ENCODE peak calls at places on chromosomes 1 and 21, in six cellular contexts. One of them, this sample, is unnamed.

GRCh38 chr1:96130432-96130831 is 591.2 kb upstream of the PTBP2 start:
- DNase-seq in heart right ventricle: no peak
- DNase-seq in adrenal gland: no peak
- DNase-seq in suprapubic skin: no peak
- DNase-seq in ovary: no peak
- DNase-seq in fibroblast of lung: no peak
- DNase-seq in this sample: no peak

GRCh38 chr1:197868751-197869501 is 33.5 kb upstream of the C1orf53 start:
- DNase-seq in suprapubic skin: no peak
- DNase-seq in ovary: no peak
- DNase-seq in fibroblast of lung: peak; percentile 55
- DNase-seq in heart right ventricle: no peak
- DNase-seq in adrenal gland: peak; percentile 40
- DNase-seq in this sample: no peak

GRCh38 chr21:31351438-31351837 is 7.4 kb upstream of the TIAM1 start:
- DNase-seq in adrenal gland: no peak
- DNase-seq in ovary: no peak
- DNase-seq in suprapubic skin: no peak
- DNase-seq in heart right ventricle: no peak
- DNase-seq in fibroblast of lung: peak; percentile 67
- DNase-seq in this sample: no peak

GRCh38 chr21:38140192-38140905 is 116.4 kb upstream of the KCNJ15 start:
- DNase-seq in suprapubic skin: no peak
- DNase-seq in fibroblast of lung: peak; percentile 25
- DNase-seq in heart right ventricle: peak; percentile 42
- DNase-seq in adrenal gland: peak; percentile 62
- DNase-seq in ovary: no peak
- DNase-seq in this sample: no peak

GRCh38 chr21:45736042-45736704 is 92.6 kb downstream of the PCBP3 start:
- DNase-seq in adrenal gland: no peak
- DNase-seq in fibroblast of lung: no peak
- DNase-seq in ovary: no peak
- DNase-seq in suprapubic skin: no peak
- DNase-seq in heart right ventricle: no peak
- DNase-seq in this sample: no peak

GRCh38 chr1:185044981-185045792 is at the start of gene RNF2:
- DNase-seq in heart right ventricle: peak; percentile 85
- DNase-seq in suprapubic skin: peak; percentile 85
- DNase-seq in adrenal gland: peak; percentile 77
- DNase-seq in fibroblast of lung: peak; percentile 80
- DNase-seq in ovary: peak; percentile 83
- DNase-seq in this sample: peak; percentile 35

GRCh38 chr1:220113136-220113695 is 19.3 kb downstream of the IARS2 start:
- DNase-seq in adrenal gland: no peak
- DNase-seq in ovary: no peak
- DNase-seq in suprapubic skin: no peak
- DNase-seq in heart right ventricle: no peak
- DNase-seq in fibroblast of lung: no peak
- DNase-seq in this sample: no peak

GRCh38 chr1:205811660-205812059 is 1.3 kb downstream of the SLC41A1 start:
- DNase-seq in heart right ventricle: peak; percentile 65
- DNase-seq in fibroblast of lung: no peak
- DNase-seq in suprapubic skin: no peak
- DNase-seq in adrenal gland: peak; percentile 66
- DNase-seq in ovary: peak; percentile 35
- DNase-seq in this sample: no peak

GRCh38 chr1:94658221-94658620 is 116.7 kb upstream of the F3 start:
- DNase-seq in fibroblast of lung: peak; percentile 81
- DNase-seq in suprapubic skin: no peak
- DNase-seq in adrenal gland: no peak
- DNase-seq in heart right ventricle: no peak
- DNase-seq in ovary: no peak
- DNase-seq in this sample: no peak

GRCh38 chr1:158999301-159000069 is 10.2 kb upstream of the IFI16 start:
- DNase-seq in ovary: peak; percentile 80
- DNase-seq in suprapubic skin: peak; percentile 93
- DNase-seq in adrenal gland: peak; percentile 85
- DNase-seq in heart right ventricle: peak; percentile 48
- DNase-seq in fibroblast of lung: peak; percentile 94
- DNase-seq in this sample: no peak

GRCh38 chr1:193060938-193061337 is 1.5 kb downstream of the RO60 start:
- DNase-seq in fibroblast of lung: peak; percentile 27
- DNase-seq in adrenal gland: no peak
- DNase-seq in heart right ventricle: no peak
- DNase-seq in suprapubic skin: no peak
- DNase-seq in ovary: no peak
- DNase-seq in this sample: no peak

GRCh38 chr1:38029725-38030511 is 16.7 kb downstream of the POU3F1 start:
- DNase-seq in suprapubic skin: no peak
- DNase-seq in adrenal gland: peak; percentile 86
- DNase-seq in ovary: peak; percentile 46
- DNase-seq in fibroblast of lung: peak; percentile 78
- DNase-seq in heart right ventricle: peak; percentile 30
- DNase-seq in this sample: no peak

GRCh38 chr1:5994713-5995621 is 2.7 kb upstream of the NPHP4 start:
- DNase-seq in adrenal gland: no peak
- DNase-seq in ovary: no peak
- DNase-seq in suprapubic skin: no peak
- DNase-seq in heart right ventricle: peak; percentile 17
- DNase-seq in fibroblast of lung: no peak
- DNase-seq in this sample: no peak

GRCh38 chr1:181036107-181036843 is 2.5 kb downstream of the MR1 start:
- DNase-seq in ovary: no peak
- DNase-seq in heart right ventricle: no peak
- DNase-seq in adrenal gland: no peak
- DNase-seq in suprapubic skin: no peak
- DNase-seq in fibroblast of lung: no peak
- DNase-seq in this sample: no peak

GRCh38 chr1:34915521-34915920 is 13.9 kb downstream of the DLGAP3 start:
- DNase-seq in heart right ventricle: no peak
- DNase-seq in ovary: no peak
- DNase-seq in suprapubic skin: no peak
- DNase-seq in fibroblast of lung: no peak
- DNase-seq in adrenal gland: no peak
- DNase-seq in this sample: no peak

GRCh38 chr1:34914958-34915357 is 14.5 kb downstream of the DLGAP3 start:
- DNase-seq in ovary: no peak
- DNase-seq in heart right ventricle: no peak
- DNase-seq in fibroblast of lung: no peak
- DNase-seq in suprapubic skin: no peak
- DNase-seq in adrenal gland: no peak
- DNase-seq in this sample: no peak

GRCh38 chr1:34916104-34916503 is 13.3 kb downstream of the DLGAP3 start:
- DNase-seq in ovary: no peak
- DNase-seq in fibroblast of lung: no peak
- DNase-seq in adrenal gland: no peak
- DNase-seq in suprapubic skin: no peak
- DNase-seq in heart right ventricle: no peak
- DNase-seq in this sample: no peak

GRCh38 chr1:34917017-34917416 is 12.4 kb downstream of the DLGAP3 start:
- DNase-seq in heart right ventricle: no peak
- DNase-seq in adrenal gland: peak; percentile 5
- DNase-seq in suprapubic skin: no peak
- DNase-seq in fibroblast of lung: no peak
- DNase-seq in ovary: no peak
- DNase-seq in this sample: no peak

GRCh38 chr1:34918609-34919561 is 10.6 kb downstream of the DLGAP3 start:
- DNase-seq in heart right ventricle: peak; percentile 13
- DNase-seq in suprapubic skin: no peak
- DNase-seq in fibroblast of lung: no peak
- DNase-seq in adrenal gland: no peak
- DNase-seq in ovary: no peak
- DNase-seq in this sample: no peak
- H3K4me1 ChIP-seq in heart right ventricle: no peaks in the 10 kb centered on the region
- H3K4me1 ChIP-seq in suprapubic skin: peaks cover 2% of the 10 kb centered on the region
- H3K4me1 ChIP-seq in fibroblast of lung: no peaks in the 10 kb centered on the region
- H3K4me1 ChIP-seq in adrenal gland: no peaks in the 10 kb centered on the region
- H3K4me1 ChIP-seq in ovary: no peaks in the 10 kb centered on the region
- H3K4me1 ChIP-seq in this sample: no peaks in the 10 kb centered on the region

DNA sequence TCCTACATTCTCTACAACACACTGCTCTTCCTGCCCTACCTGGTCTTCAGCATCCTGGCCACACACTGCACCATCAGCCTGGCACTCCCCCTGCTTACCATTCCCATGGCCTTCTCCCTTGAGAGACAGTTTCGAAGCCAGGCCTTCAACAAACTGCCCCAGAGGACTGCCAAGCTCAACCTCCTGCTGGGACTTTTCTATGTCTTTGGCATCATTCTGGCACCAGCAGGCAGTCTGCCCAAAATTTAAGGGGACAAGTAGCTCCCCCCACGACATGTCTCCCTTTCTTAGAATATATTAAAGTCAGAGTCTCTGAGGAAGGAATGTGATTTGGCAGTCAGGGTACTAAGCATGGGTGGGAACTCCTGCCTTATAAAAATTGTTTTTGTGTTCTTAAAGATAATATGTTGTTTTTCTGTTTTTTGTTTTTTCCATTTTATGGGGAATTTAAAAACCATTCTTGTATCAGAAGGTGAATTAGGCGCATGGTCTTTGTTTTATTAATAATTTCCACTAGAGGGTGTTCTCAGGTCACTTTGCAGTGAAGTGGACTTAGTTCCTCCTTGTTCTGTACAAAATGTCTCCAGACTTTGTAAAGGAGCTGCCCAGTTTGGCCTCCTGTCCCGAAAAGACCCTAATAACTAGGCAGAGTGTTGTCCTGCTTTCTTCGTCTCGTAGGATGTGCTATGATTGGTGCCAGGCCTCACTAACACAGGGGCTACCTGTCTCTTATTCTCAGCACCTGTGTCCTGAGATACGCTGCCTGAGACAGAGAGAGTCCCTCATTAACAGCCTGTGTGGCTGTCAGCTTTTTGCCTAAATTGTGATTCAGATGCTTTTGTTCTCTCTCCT is 13.1 kb downstream of the UBIAD1 start:
- DNase-seq in ovary: no peak
- DNase-seq in fibroblast of lung: peak; percentile 11
- DNase-seq in adrenal gland: no peak
- DNase-seq in suprapubic skin: no peak
- DNase-seq in heart right ventricle: no peak
- DNase-seq in this sample: no peak
- TF ChIP-seq CTCF in ovary: no peak
- TF ChIP-seq CTCF in fibroblast of lung: peak; percentile 29
- TF ChIP-seq CTCF in adrenal gland: peak; percentile 33
- TF ChIP-seq CTCF in suprapubic skin: no peak
- TF ChIP-seq CTCF in heart right ventricle: peak; percentile 15
- TF ChIP-seq CTCF in this sample: no peak

DNA sequence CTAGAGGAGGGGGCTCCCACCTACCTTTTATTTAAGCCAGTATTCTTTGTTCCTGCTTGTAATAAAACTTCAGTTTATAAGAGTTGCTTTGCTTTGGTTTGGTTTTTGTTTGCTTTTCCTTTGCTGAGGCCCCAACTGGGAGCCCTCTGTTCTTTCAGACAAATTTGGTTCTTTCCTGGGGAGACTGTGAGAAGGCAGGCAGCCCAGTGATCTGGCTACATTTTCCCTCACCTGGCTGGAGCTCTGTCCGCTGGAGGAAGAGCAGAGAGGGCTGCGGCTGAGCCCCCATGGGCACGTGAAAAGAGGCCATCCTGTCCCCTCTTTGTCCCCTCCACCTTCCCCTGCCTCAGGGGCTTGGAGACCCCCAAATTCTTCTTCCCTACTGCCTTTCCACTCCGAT is 7.3 kb upstream of the SFN start:
- DNase-seq in fibroblast of lung: no peak
- DNase-seq in heart right ventricle: no peak
- DNase-seq in adrenal gland: no peak
- DNase-seq in suprapubic skin: no peak
- DNase-seq in ovary: no peak
- DNase-seq in this sample: no peak
- H3K27ac ChIP-seq in fibroblast of lung: no peak overlapping the region
- H3K27ac ChIP-seq in heart right ventricle: no peak overlapping the region
- H3K27ac ChIP-seq in adrenal gland: no peak overlapping the region
- H3K27ac ChIP-seq in suprapubic skin: peak overlapping the region; percentile 83
- H3K27ac ChIP-seq in ovary: no peak overlapping the region
- H3K27ac ChIP-seq in this sample: peak overlapping the region; percentile 98

GRCh38 chr1:89666640-89667039 is 33.7 kb downstream of the LRRC8C start:
- DNase-seq in suprapubic skin: no peak
- DNase-seq in ovary: no peak
- DNase-seq in heart right ventricle: no peak
- DNase-seq in fibroblast of lung: no peak
- DNase-seq in adrenal gland: no peak
- DNase-seq in this sample: no peak

GRCh38 chr1:89670711-89671110 is 37.8 kb downstream of the LRRC8C start:
- DNase-seq in ovary: no peak
- DNase-seq in heart right ventricle: no peak
- DNase-seq in adrenal gland: no peak
- DNase-seq in suprapubic skin: no peak
- DNase-seq in fibroblast of lung: no peak
- DNase-seq in this sample: no peak

GRCh38 chr1:89670168-89670567 is 37.2 kb downstream of the LRRC8C start:
- DNase-seq in heart right ventricle: no peak
- DNase-seq in adrenal gland: no peak
- DNase-seq in fibroblast of lung: peak; percentile 15
- DNase-seq in ovary: no peak
- DNase-seq in suprapubic skin: no peak
- DNase-seq in this sample: no peak

GRCh38 chr1:89669445-89669844 is 36.5 kb downstream of the LRRC8C start:
- DNase-seq in ovary: no peak
- DNase-seq in adrenal gland: no peak
- DNase-seq in fibroblast of lung: no peak
- DNase-seq in heart right ventricle: no peak
- DNase-seq in suprapubic skin: no peak
- DNase-seq in this sample: no peak

DNA sequence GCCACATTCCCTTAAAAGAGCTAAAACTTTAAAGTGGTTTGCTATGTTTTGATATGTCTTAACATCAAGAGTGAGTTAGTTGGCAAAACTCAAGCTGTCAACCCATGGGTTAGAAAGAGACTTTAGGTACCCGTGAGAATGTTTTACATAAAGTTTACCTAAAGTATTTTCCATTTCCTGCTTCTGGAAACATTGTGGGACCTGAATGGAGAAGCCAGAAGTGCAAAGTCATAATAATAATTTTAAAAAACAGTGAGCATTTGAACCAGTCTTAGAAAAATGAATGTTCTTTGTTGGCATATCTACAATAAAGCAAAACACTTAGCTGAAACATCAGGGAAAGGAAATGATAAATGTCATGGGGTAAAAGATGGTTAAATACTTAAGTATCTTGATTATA is 34.8 kb downstream of the LRRC8C start:
- DNase-seq in suprapubic skin: no peak
- DNase-seq in adrenal gland: no peak
- DNase-seq in fibroblast of lung: no peak
- DNase-seq in heart right ventricle: no peak
- DNase-seq in ovary: no peak
- DNase-seq in this sample: no peak
- H3K4me1 ChIP-seq in suprapubic skin: no peaks in the 10 kb centered on the region
- H3K4me1 ChIP-seq in adrenal gland: no peaks in the 10 kb centered on the region
- H3K4me1 ChIP-seq in fibroblast of lung: peaks cover 2% of the 10 kb centered on the region
- H3K4me1 ChIP-seq in heart right ventricle: peaks cover 15% of the 10 kb centered on the region
- H3K4me1 ChIP-seq in ovary: no peaks in the 10 kb centered on the region
- H3K4me1 ChIP-seq in this sample: peaks cover 12% of the 10 kb centered on the region

GRCh38 chr1:225572422-225572821 is 80.5 kb downstream of the ENAH start:
- DNase-seq in suprapubic skin: no peak
- DNase-seq in heart right ventricle: no peak
- DNase-seq in ovary: no peak
- DNase-seq in fibroblast of lung: peak; percentile 69
- DNase-seq in adrenal gland: no peak
- DNase-seq in this sample: no peak
- TF ChIP-seq CTCF in suprapubic skin: no peak
- TF ChIP-seq CTCF in heart right ventricle: peak; percentile 42
- TF ChIP-seq CTCF in ovary: peak; percentile 18
- TF ChIP-seq CTCF in fibroblast of lung: peak; percentile 11
- TF ChIP-seq CTCF in adrenal gland: peak; percentile 34
- TF ChIP-seq CTCF in this sample: no peak

GRCh38 chr1:224435318-224435763 is 744 bp upstream of the WDR26 start:
- DNase-seq in ovary: no peak
- DNase-seq in suprapubic skin: no peak
- DNase-seq in fibroblast of lung: peak; percentile 79
- DNase-seq in adrenal gland: no peak
- DNase-seq in heart right ventricle: no peak
- DNase-seq in this sample: no peak
- H3K27ac ChIP-seq in ovary: peak overlapping the region; percentile 91
- H3K27ac ChIP-seq in suprapubic skin: peak overlapping the region; percentile 99
- H3K27ac ChIP-seq in fibroblast of lung: peak overlapping the region; percentile 98
- H3K27ac ChIP-seq in adrenal gland: peak overlapping the region; percentile 94
- H3K27ac ChIP-seq in heart right ventricle: peak overlapping the region; percentile 97
- H3K27ac ChIP-seq in this sample: peak overlapping the region; percentile 96

This sample was measured in esophagus squamous epithelium.